ENCODE peak calls at places on chromosome 11, in nine cellular contexts. One of them, this sample, is unnamed.
A peak's percentile ranks its signal among the peaks of the same experiment; 100 is the strongest.

GRCh38 chr11:43298397-43298796 is 13.4 kb upstream of the API5 start:
- DNase-seq in ascending aorta: no peak
- DNase-seq in fibroblast of lung: no peak
- DNase-seq in astrocyte of the cerebellum: no peak
- DNase-seq in MM.1S: no peak
- DNase-seq in cardiac fibroblast: no peak
- DNase-seq in right atrium auricular region: no peak
- DNase-seq in uterus: no peak
- DNase-seq in HFF-Myc: no peak
- DNase-seq in this sample: no peak

GRCh38 chr11:72221386-72221785 is 3.2 kb upstream of the INPPL1 start:
- DNase-seq in ascending aorta: no peak
- DNase-seq in fibroblast of lung: no peak
- DNase-seq in astrocyte of the cerebellum: no peak
- DNase-seq in MM.1S: no peak
- DNase-seq in cardiac fibroblast: no peak
- DNase-seq in right atrium auricular region: peak; percentile 59
- DNase-seq in uterus: no peak
- DNase-seq in HFF-Myc: no peak
- DNase-seq in this sample: no peak

GRCh38 chr11:129434641-129435498 is 59.2 kb downstream of the BARX2 start:
- DNase-seq in ascending aorta: no peak
- DNase-seq in fibroblast of lung: no peak
- DNase-seq in astrocyte of the cerebellum: no peak
- DNase-seq in MM.1S: no peak
- DNase-seq in cardiac fibroblast: no peak
- DNase-seq in right atrium auricular region: no peak
- DNase-seq in uterus: no peak
- DNase-seq in HFF-Myc: no peak
- DNase-seq in this sample: no peak

GRCh38 chr11:92302766-92303165 is 78.1 kb downstream of the FAT3 start:
- DNase-seq in ascending aorta: no peak
- DNase-seq in fibroblast of lung: peak; percentile 18
- DNase-seq in astrocyte of the cerebellum: peak; percentile 40
- DNase-seq in MM.1S: no peak
- DNase-seq in cardiac fibroblast: no peak
- DNase-seq in right atrium auricular region: no peak
- DNase-seq in uterus: no peak
- DNase-seq in HFF-Myc: no peak
- DNase-seq in this sample: no peak

GRCh38 chr11:78192911-78193341 is 4.2 kb downstream of the USP35 start:
- DNase-seq in ascending aorta: no peak
- DNase-seq in fibroblast of lung: no peak
- DNase-seq in astrocyte of the cerebellum: no peak
- DNase-seq in MM.1S: no peak
- DNase-seq in cardiac fibroblast: peak; percentile 55
- DNase-seq in right atrium auricular region: no peak
- DNase-seq in uterus: no peak
- DNase-seq in HFF-Myc: no peak
- DNase-seq in this sample: no peak

GRCh38 chr11:60305906-60306619 is 21.0 kb upstream of the MS4A6E start:
- DNase-seq in ascending aorta: no peak
- DNase-seq in fibroblast of lung: no peak
- DNase-seq in astrocyte of the cerebellum: no peak
- DNase-seq in MM.1S: no peak
- DNase-seq in cardiac fibroblast: peak; percentile 19
- DNase-seq in right atrium auricular region: no peak
- DNase-seq in uterus: no peak
- DNase-seq in HFF-Myc: no peak
- DNase-seq in this sample: no peak

GRCh38 chr11:118213774-118214173 is 11.0 kb downstream of the JAML start:
- DNase-seq in ascending aorta: no peak
- DNase-seq in fibroblast of lung: no peak
- DNase-seq in astrocyte of the cerebellum: no peak
- DNase-seq in MM.1S: no peak
- DNase-seq in cardiac fibroblast: no peak
- DNase-seq in right atrium auricular region: no peak
- DNase-seq in uterus: no peak
- DNase-seq in HFF-Myc: no peak
- DNase-seq in this sample: no peak

GRCh38 chr11:73228268-73229134 is 10.4 kb downstream of the P2RY2 start:
- DNase-seq in ascending aorta: peak; percentile 1
- DNase-seq in fibroblast of lung: no peak
- DNase-seq in astrocyte of the cerebellum: no peak
- DNase-seq in MM.1S: no peak
- DNase-seq in cardiac fibroblast: no peak
- DNase-seq in right atrium auricular region: no peak
- DNase-seq in uterus: peak; percentile 5
- DNase-seq in HFF-Myc: no peak
- DNase-seq in this sample: no peak

GRCh38 chr11:14423633-14424032 is 64.7 kb upstream of the RRAS2 start:
- DNase-seq in ascending aorta: no peak
- DNase-seq in fibroblast of lung: peak; percentile 87
- DNase-seq in astrocyte of the cerebellum: peak; percentile 40
- DNase-seq in MM.1S: no peak
- DNase-seq in cardiac fibroblast: peak; percentile 73
- DNase-seq in right atrium auricular region: no peak
- DNase-seq in uterus: no peak
- DNase-seq in HFF-Myc: no peak
- DNase-seq in this sample: no peak

GRCh38 chr11:65899356-65900124 is 648 bp downstream of the FOSL1 start:
- DNase-seq in ascending aorta: no peak
- DNase-seq in fibroblast of lung: peak; percentile 71
- DNase-seq in astrocyte of the cerebellum: no peak
- DNase-seq in MM.1S: no peak
- DNase-seq in cardiac fibroblast: peak; percentile 80
- DNase-seq in right atrium auricular region: peak; percentile 82
- DNase-seq in uterus: peak; percentile 50
- DNase-seq in HFF-Myc: no peak
- DNase-seq in this sample: no peak

GRCh38 chr11:59186130-59186594 is 14.2 kb downstream of the DTX4 start:
- DNase-seq in ascending aorta: no peak
- DNase-seq in fibroblast of lung: no peak
- DNase-seq in astrocyte of the cerebellum: no peak
- DNase-seq in MM.1S: no peak
- DNase-seq in cardiac fibroblast: peak; percentile 17
- DNase-seq in right atrium auricular region: no peak
- DNase-seq in uterus: no peak
- DNase-seq in HFF-Myc: no peak
- DNase-seq in this sample: no peak

GRCh38 chr11:64250406-64250874 is 890 bp upstream of the PLCB3 start:
- DNase-seq in ascending aorta: no peak
- DNase-seq in fibroblast of lung: no peak
- DNase-seq in astrocyte of the cerebellum: no peak
- DNase-seq in MM.1S: no peak
- DNase-seq in cardiac fibroblast: no peak
- DNase-seq in right atrium auricular region: no peak
- DNase-seq in uterus: no peak
- DNase-seq in HFF-Myc: no peak
- DNase-seq in this sample: no peak

GRCh38 chr11:47271961-47272661 is 2.2 kb downstream of the MADD start:
- DNase-seq in ascending aorta: no peak
- DNase-seq in fibroblast of lung: no peak
- DNase-seq in astrocyte of the cerebellum: no peak
- DNase-seq in MM.1S: peak; percentile 61
- DNase-seq in cardiac fibroblast: no peak
- DNase-seq in right atrium auricular region: no peak
- DNase-seq in uterus: no peak
- DNase-seq in HFF-Myc: no peak
- DNase-seq in this sample: no peak

DNA sequence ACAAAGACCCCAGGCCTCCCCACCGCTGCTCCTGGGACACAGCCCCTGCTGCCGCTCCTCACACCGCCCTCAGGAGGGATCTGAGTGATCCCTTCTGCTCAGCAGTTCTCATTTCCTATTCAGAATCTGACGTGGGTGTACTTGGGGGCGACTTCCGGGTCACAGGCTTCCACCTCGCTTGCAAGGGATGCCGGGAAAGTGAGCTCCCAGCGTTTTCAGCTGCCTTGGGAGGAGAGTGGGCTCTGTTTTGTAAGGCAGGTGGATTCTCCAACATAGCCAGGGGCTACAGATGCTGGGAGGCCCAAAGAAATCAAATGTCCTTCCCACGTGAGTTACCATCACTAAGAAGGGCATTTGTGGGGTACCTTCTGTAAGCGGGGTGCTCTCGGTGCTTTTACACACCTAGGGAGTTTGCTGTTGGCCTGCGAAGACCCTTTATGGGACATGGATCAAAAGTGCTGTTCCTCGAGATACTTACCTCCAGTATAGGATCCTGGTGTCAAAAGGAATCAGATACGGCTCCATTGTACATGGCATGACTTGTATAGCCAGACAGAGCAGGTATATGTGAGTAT is 9.7 kb upstream of the LRRC10B start:
- DNase-seq in ascending aorta: no peak
- DNase-seq in fibroblast of lung: no peak
- DNase-seq in astrocyte of the cerebellum: no peak
- DNase-seq in MM.1S: no peak
- DNase-seq in cardiac fibroblast: no peak
- DNase-seq in right atrium auricular region: no peak
- DNase-seq in uterus: no peak
- DNase-seq in HFF-Myc: no peak
- DNase-seq in this sample: no peak
- H3K4me3 ChIP-seq in ascending aorta: no peak overlapping the region
- H3K4me3 ChIP-seq in fibroblast of lung: no peak overlapping the region
- H3K4me3 ChIP-seq in astrocyte of the cerebellum: no peak overlapping the region
- H3K4me3 ChIP-seq in MM.1S: no peak overlapping the region
- H3K4me3 ChIP-seq in cardiac fibroblast: no peak overlapping the region
- H3K4me3 ChIP-seq in right atrium auricular region: no peak overlapping the region
- H3K4me3 ChIP-seq in uterus: no peak overlapping the region
- H3K4me3 ChIP-seq in HFF-Myc: no peak overlapping the region
- H3K4me3 ChIP-seq in this sample: no peak overlapping the region

GRCh38 chr11:120212926-120213325 is 2.1 kb downstream of the OAF start:
- DNase-seq in ascending aorta: no peak
- DNase-seq in fibroblast of lung: no peak
- DNase-seq in astrocyte of the cerebellum: no peak
- DNase-seq in MM.1S: no peak
- DNase-seq in cardiac fibroblast: no peak
- DNase-seq in right atrium auricular region: no peak
- DNase-seq in uterus: no peak
- DNase-seq in HFF-Myc: no peak
- DNase-seq in this sample: no peak

GRCh38 chr11:120209750-120210650 is 832 bp upstream of the OAF start:
- DNase-seq in ascending aorta: no peak
- DNase-seq in fibroblast of lung: no peak
- DNase-seq in astrocyte of the cerebellum: no peak
- DNase-seq in MM.1S: no peak
- DNase-seq in cardiac fibroblast: no peak
- DNase-seq in right atrium auricular region: no peak
- DNase-seq in uterus: no peak
- DNase-seq in HFF-Myc: no peak
- DNase-seq in this sample: no peak

GRCh38 chr11:120211522-120212258 is 858 bp downstream of the OAF start:
- DNase-seq in ascending aorta: no peak
- DNase-seq in fibroblast of lung: no peak
- DNase-seq in astrocyte of the cerebellum: no peak
- DNase-seq in MM.1S: no peak
- DNase-seq in cardiac fibroblast: no peak
- DNase-seq in right atrium auricular region: no peak
- DNase-seq in uterus: no peak
- DNase-seq in HFF-Myc: no peak
- DNase-seq in this sample: no peak

GRCh38 chr11:120212259-120212888 is 1.5 kb downstream of the OAF start:
- DNase-seq in ascending aorta: no peak
- DNase-seq in fibroblast of lung: no peak
- DNase-seq in astrocyte of the cerebellum: no peak
- DNase-seq in MM.1S: no peak
- DNase-seq in cardiac fibroblast: peak; percentile 25
- DNase-seq in right atrium auricular region: no peak
- DNase-seq in uterus: no peak
- DNase-seq in HFF-Myc: no peak
- DNase-seq in this sample: no peak

GRCh38 chr11:120210651-120211521 is at the start of gene OAF:
- DNase-seq in ascending aorta: no peak
- DNase-seq in fibroblast of lung: peak; percentile 90
- DNase-seq in astrocyte of the cerebellum: peak; percentile 37
- DNase-seq in MM.1S: peak; percentile 94
- DNase-seq in cardiac fibroblast: peak; percentile 84
- DNase-seq in right atrium auricular region: peak; percentile 82
- DNase-seq in uterus: peak; percentile 82
- DNase-seq in HFF-Myc: peak; percentile 61
- DNase-seq in this sample: no peak
- TF ChIP-seq CTCF in ascending aorta: peak; percentile 39
- TF ChIP-seq CTCF in fibroblast of lung: no peak
- TF ChIP-seq CTCF in astrocyte of the cerebellum: peak; percentile 6
- TF ChIP-seq CTCF in MM.1S: peak; percentile 12
- TF ChIP-seq CTCF in cardiac fibroblast: no peak
- TF ChIP-seq CTCF in right atrium auricular region: peak; percentile 42
- TF ChIP-seq CTCF in uterus: peak; percentile 51
- TF ChIP-seq CTCF in HFF-Myc: no peak
- TF ChIP-seq CTCF in this sample: peak; percentile 24

GRCh38 chr11:63250162-63251050 is 7.0 kb upstream of the SLC22A25 start:
- DNase-seq in ascending aorta: no peak
- DNase-seq in fibroblast of lung: no peak
- DNase-seq in astrocyte of the cerebellum: no peak
- DNase-seq in MM.1S: no peak
- DNase-seq in cardiac fibroblast: no peak
- DNase-seq in right atrium auricular region: no peak
- DNase-seq in uterus: no peak
- DNase-seq in HFF-Myc: no peak
- DNase-seq in this sample: no peak
- H3K4me3 ChIP-seq in ascending aorta: no peak overlapping the region
- H3K4me3 ChIP-seq in fibroblast of lung: no peak overlapping the region
- H3K4me3 ChIP-seq in astrocyte of the cerebellum: no peak overlapping the region
- H3K4me3 ChIP-seq in MM.1S: no peak overlapping the region
- H3K4me3 ChIP-seq in cardiac fibroblast: no peak overlapping the region
- H3K4me3 ChIP-seq in right atrium auricular region: no peak overlapping the region
- H3K4me3 ChIP-seq in uterus: no peak overlapping the region
- H3K4me3 ChIP-seq in HFF-Myc: no peak overlapping the region
- H3K4me3 ChIP-seq in this sample: no peak overlapping the region

GRCh38 chr11:45751430-45751829 is 53.5 kb upstream of the SLC35C1 start:
- DNase-seq in ascending aorta: no peak
- DNase-seq in fibroblast of lung: no peak
- DNase-seq in astrocyte of the cerebellum: no peak
- DNase-seq in MM.1S: no peak
- DNase-seq in cardiac fibroblast: no peak
- DNase-seq in right atrium auricular region: no peak
- DNase-seq in uterus: no peak
- DNase-seq in HFF-Myc: no peak
- DNase-seq in this sample: no peak

GRCh38 chr11:45745065-45745811 is 59.7 kb upstream of the SLC35C1 start:
- DNase-seq in ascending aorta: no peak
- DNase-seq in fibroblast of lung: no peak
- DNase-seq in astrocyte of the cerebellum: no peak
- DNase-seq in MM.1S: no peak
- DNase-seq in cardiac fibroblast: no peak
- DNase-seq in right atrium auricular region: peak; percentile 74
- DNase-seq in uterus: peak; percentile 76
- DNase-seq in HFF-Myc: no peak
- DNase-seq in this sample: no peak

GRCh38 chr11:45752136-45752535 is 52.8 kb upstream of the SLC35C1 start:
- DNase-seq in ascending aorta: no peak
- DNase-seq in fibroblast of lung: no peak
- DNase-seq in astrocyte of the cerebellum: no peak
- DNase-seq in MM.1S: no peak
- DNase-seq in cardiac fibroblast: no peak
- DNase-seq in right atrium auricular region: no peak
- DNase-seq in uterus: no peak
- DNase-seq in HFF-Myc: no peak
- DNase-seq in this sample: no peak

GRCh38 chr11:45750439-45750838 is 54.5 kb upstream of the SLC35C1 start:
- DNase-seq in ascending aorta: no peak
- DNase-seq in fibroblast of lung: no peak
- DNase-seq in astrocyte of the cerebellum: no peak
- DNase-seq in MM.1S: no peak
- DNase-seq in cardiac fibroblast: no peak
- DNase-seq in right atrium auricular region: no peak
- DNase-seq in uterus: no peak
- DNase-seq in HFF-Myc: no peak
- DNase-seq in this sample: no peak

GRCh38 chr11:45748801-45749200 is 56.1 kb upstream of the SLC35C1 start:
- DNase-seq in ascending aorta: no peak
- DNase-seq in fibroblast of lung: no peak
- DNase-seq in astrocyte of the cerebellum: no peak
- DNase-seq in MM.1S: no peak
- DNase-seq in cardiac fibroblast: no peak
- DNase-seq in right atrium auricular region: no peak
- DNase-seq in uterus: no peak
- DNase-seq in HFF-Myc: no peak
- DNase-seq in this sample: no peak
- TF ChIP-seq CTCF in ascending aorta: no peak
- TF ChIP-seq CTCF in fibroblast of lung: no peak
- TF ChIP-seq CTCF in astrocyte of the cerebellum: no peak
- TF ChIP-seq CTCF in MM.1S: no peak
- TF ChIP-seq CTCF in cardiac fibroblast: no peak
- TF ChIP-seq CTCF in right atrium auricular region: no peak
- TF ChIP-seq CTCF in uterus: no peak
- TF ChIP-seq CTCF in HFF-Myc: no peak
- TF ChIP-seq CTCF in this sample: no peak